ENCODE peak calls at places on chromosomes 1 and 21, in five cellular contexts. One of them, this sample, is unnamed.

GRCh38 chr1:41378999-41379740 is 17.9 kb downstream of the FOXO6 start:
- DNase-seq in lung: no peak
- DNase-seq in anterior cingulate cortex: no peak
- DNase-seq in ELF-1: no peak
- DNase-seq in stimulated activated CD4-positive, alpha-beta T cell treated with anti-CD3 and anti-CD28 coated beads, Interleukin-2, amount 100 ng/mL, for 48 hours: no peak
- DNase-seq in this sample: no peak

GRCh38 chr1:30258876-30259275 is 464.5 kb downstream of the MATN1 start:
- DNase-seq in lung: no peak
- DNase-seq in anterior cingulate cortex: no peak
- DNase-seq in ELF-1: no peak
- DNase-seq in stimulated activated CD4-positive, alpha-beta T cell treated with anti-CD3 and anti-CD28 coated beads, Interleukin-2, amount 100 ng/mL, for 48 hours: no peak
- DNase-seq in this sample: no peak

GRCh38 chr1:97745912-97746311 is 174.9 kb downstream of the DPYD start:
- DNase-seq in lung: no peak
- DNase-seq in anterior cingulate cortex: no peak
- DNase-seq in ELF-1: no peak
- DNase-seq in stimulated activated CD4-positive, alpha-beta T cell treated with anti-CD3 and anti-CD28 coated beads, Interleukin-2, amount 100 ng/mL, for 48 hours: no peak
- DNase-seq in this sample: no peak

GRCh38 chr1:248849637-248850036 is 9.2 kb downstream of the ZNF692 start:
- DNase-seq in lung: no peak
- DNase-seq in anterior cingulate cortex: no peak
- DNase-seq in ELF-1: no peak
- DNase-seq in stimulated activated CD4-positive, alpha-beta T cell treated with anti-CD3 and anti-CD28 coated beads, Interleukin-2, amount 100 ng/mL, for 48 hours: no peak
- DNase-seq in this sample: no peak

GRCh38 chr1:118158918-118159317 is 26.1 kb downstream of the SPAG17 start:
- DNase-seq in lung: no peak
- DNase-seq in anterior cingulate cortex: no peak
- DNase-seq in ELF-1: no peak
- DNase-seq in stimulated activated CD4-positive, alpha-beta T cell treated with anti-CD3 and anti-CD28 coated beads, Interleukin-2, amount 100 ng/mL, for 48 hours: no peak
- DNase-seq in this sample: no peak

GRCh38 chr21:46226920-46227599 is 1.5 kb downstream of the LSS start:
- DNase-seq in lung: no peak
- DNase-seq in anterior cingulate cortex: peak; percentile 13
- DNase-seq in ELF-1: no peak
- DNase-seq in stimulated activated CD4-positive, alpha-beta T cell treated with anti-CD3 and anti-CD28 coated beads, Interleukin-2, amount 100 ng/mL, for 48 hours: no peak
- DNase-seq in this sample: no peak

GRCh38 chr1:109880961-109881894 is 29.4 kb upstream of the CSF1 start:
- DNase-seq in lung: no peak
- DNase-seq in anterior cingulate cortex: no peak
- DNase-seq in ELF-1: no peak
- DNase-seq in stimulated activated CD4-positive, alpha-beta T cell treated with anti-CD3 and anti-CD28 coated beads, Interleukin-2, amount 100 ng/mL, for 48 hours: no peak
- DNase-seq in this sample: no peak

GRCh38 chr1:24562625-24563024 is 6.7 kb downstream of the NCMAP start:
- DNase-seq in lung: no peak
- DNase-seq in anterior cingulate cortex: no peak
- DNase-seq in ELF-1: no peak
- DNase-seq in stimulated activated CD4-positive, alpha-beta T cell treated with anti-CD3 and anti-CD28 coated beads, Interleukin-2, amount 100 ng/mL, for 48 hours: no peak
- DNase-seq in this sample: no peak

GRCh38 chr1:186559601-186560116 is 98.7 kb upstream of the PDC start:
- DNase-seq in lung: no peak
- DNase-seq in anterior cingulate cortex: no peak
- DNase-seq in ELF-1: no peak
- DNase-seq in stimulated activated CD4-positive, alpha-beta T cell treated with anti-CD3 and anti-CD28 coated beads, Interleukin-2, amount 100 ng/mL, for 48 hours: no peak
- DNase-seq in this sample: no peak

GRCh38 chr1:244735404-244735803 is 82.5 kb downstream of the DESI2 start:
- DNase-seq in lung: no peak
- DNase-seq in anterior cingulate cortex: no peak
- DNase-seq in ELF-1: peak; percentile 44
- DNase-seq in stimulated activated CD4-positive, alpha-beta T cell treated with anti-CD3 and anti-CD28 coated beads, Interleukin-2, amount 100 ng/mL, for 48 hours: no peak
- DNase-seq in this sample: no peak